ENCODE peak calls at places on chromosomes 3 and 15, in five cellular contexts. P is mesothelial cell of epicardium; Z is stimulated activated CD4-positive, alpha-beta T cell treated with anti-CD3 and anti-CD28 coated beads, Interleukin-1b, Interleukin-23, amount 100 ng/mL, for 48 hours; S is osteocyte; H is MCF 10A. L is an unnamed sample.

GRCh38 chr15:78761891-78762385 is 49.3 kb downstream of the ADAMTS7 start:
- DNase-seq in P (no peak), Z (no peak), S (no peak), H (no peak), L (no peak)

GRCh38 chr3:172288625-172289024 is 159.6 kb downstream of the GHSR start:
- DNase-seq in P (no peak), Z (no peak), S (no peak), H (no peak), L (no peak)

GRCh38 chr3:82938821-82939328 is 1177.4 kb upstream of the GBE1 start:
- DNase-seq in P (no peak), Z (no peak), S (peak; percentile 81), H (no peak), L (no peak)

GRCh38 chr3:151926956-151927355 is 53.5 kb downstream of the SUCNR1 start:
- DNase-seq in P (no peak), Z (no peak), S (no peak), H (peak; percentile 63), L (no peak)

GRCh38 chr3:184399410-184399809 is 19.6 kb downstream of the CHRD start:
- DNase-seq in P (no peak), Z (no peak), S (no peak), H (peak; percentile 23), L (no peak)

GRCh38 chr3:56874269-56874668 is 72.5 kb upstream of the ARHGEF3 start:
- DNase-seq in P (no peak), Z (no peak), S (no peak), H (no peak), L (no peak)

GRCh38 chr3:19012846-19013245 is 135.5 kb upstream of the KCNH8 start:
- DNase-seq in P (no peak), Z (no peak), S (no peak), H (no peak), L (no peak)

GRCh38 chr3:45462522-45463262 is 74.3 kb downstream of the LARS2 start:
- DNase-seq in P (no peak), Z (peak; percentile 76), S (no peak), H (no peak), L (no peak)

GRCh38 chr3:180870008-180870733 is 42.3 kb upstream of the FXR1 start:
- DNase-seq in P (no peak), Z (no peak), S (no peak), H (no peak), L (no peak)

GRCh38 chr3:47152578-47152977 is 11.3 kb downstream of the SETD2 start:
- DNase-seq in P (no peak), Z (no peak), S (no peak), H (no peak), L (no peak)

GRCh38 chr3:197878427-197878826 is 71.6 kb upstream of the RPL35A start:
- DNase-seq in P (no peak), Z (peak; percentile 81), S (no peak), H (no peak), L (no peak)

GRCh38 chr15:83111149-83111548 is 3.7 kb downstream of the TM6SF1 start:
- DNase-seq in P (no peak), Z (no peak), S (no peak), H (no peak), L (no peak)

GRCh38 chr3:196207833-196208607 is 3.2 kb downstream of the ZDHHC19 start:
- DNase-seq in P (no peak), Z (peak; percentile 78), S (no peak), H (no peak), L (no peak)

GRCh38 chr3:197906850-197907187 is 43.2 kb upstream of the RPL35A start:
- DNase-seq in P (no peak), Z (no peak), S (peak; percentile 13), H (no peak), L (no peak)

GRCh38 chr3:104132566-104132997 is 1234.1 kb upstream of the ALCAM start:
- DNase-seq in P (no peak), Z (no peak), S (no peak), H (no peak), L (no peak)

GRCh38 chr15:55649058-55649423 is 60.9 kb upstream of the PYGO1 start:
- DNase-seq in P (no peak), Z (no peak), S (no peak), H (no peak), L (no peak)

GRCh38 chr15:25170113-25170731 is 215.4 kb downstream of the SNRPN start:
- DNase-seq in P (peak; percentile 36), Z (no peak), S (peak; percentile 79), H (no peak), L (no peak)

GRCh38 chr3:46286936-46287335 is 44.7 kb downstream of the CCR3 start:
- DNase-seq in P (no peak), Z (no peak), S (no peak), H (no peak), L (no peak)

GRCh38 chr3:120093119-120093922 is 926 bp downstream of the GSK3B start:
- DNase-seq in P (no peak), Z (peak; percentile 12), S (no peak), H (peak; percentile 91), L (no peak)

GRCh38 chr15:76198456-76199105 is 112.7 kb downstream of the ETFA start:
- DNase-seq in P (no peak), Z (no peak), S (no peak), H (no peak), L (no peak)

GRCh38 chr3:133540896-133541674 is 32.4 kb upstream of the CDV3 start:
- DNase-seq in P (no peak), Z (no peak), S (no peak), H (peak; percentile 92), L (no peak)

GRCh38 chr15:73994912-73995622 is 551 bp downstream of the PML start:
- DNase-seq in P (no peak), Z (no peak), S (peak; percentile 73), H (peak; percentile 60), L (no peak)

GRCh38 chr15:60552224-60552623 is 73.3 kb upstream of the ICE2 start:
- DNase-seq in P (no peak), Z (no peak), S (no peak), H (no peak), L (no peak)

GRCh38 chr3:74643636-74644035 is 29.2 kb upstream of the CNTN3 start:
- DNase-seq in P (no peak), Z (no peak), S (no peak), H (peak; percentile 4), L (no peak)

L was measured in vagina.